ENCODE peak calls at places on chromosomes 12 and 14, in seven cellular contexts. One of them, this sample, is unnamed.

GRCh38 chr12:112126916-112127315 is 1.6 kb downstream of the TRAFD1 start:
- DNase-seq in anterior cingulate cortex: no peak
- DNase-seq in HEK293T: no peak
- DNase-seq in activated CD4-positive, alpha-beta T cell treated with anti-CD3 and anti-CD28 coated beads, Interleukin-2, amount 50 U/mL, for 1 hour: no peak
- DNase-seq in A673: no peak
- DNase-seq in HuH-7: no peak
- DNase-seq in GM18507: no peak
- DNase-seq in this sample: peak

GRCh38 chr12:109483346-109483745 is 5.9 kb downstream of the UBE3B start:
- DNase-seq in anterior cingulate cortex: no peak
- DNase-seq in HEK293T: no peak
- DNase-seq in activated CD4-positive, alpha-beta T cell treated with anti-CD3 and anti-CD28 coated beads, Interleukin-2, amount 50 U/mL, for 1 hour: no peak
- DNase-seq in A673: no peak
- DNase-seq in HuH-7: no peak
- DNase-seq in GM18507: no peak
- DNase-seq in this sample: no peak

GRCh38 chr14:31297701-31298344 is 90.2 kb upstream of the HECTD1 start:
- DNase-seq in anterior cingulate cortex: no peak
- DNase-seq in HEK293T: no peak
- DNase-seq in activated CD4-positive, alpha-beta T cell treated with anti-CD3 and anti-CD28 coated beads, Interleukin-2, amount 50 U/mL, for 1 hour: no peak
- DNase-seq in A673: no peak
- DNase-seq in HuH-7: no peak
- DNase-seq in GM18507: no peak
- DNase-seq in this sample: peak

GRCh38 chr12:107545737-107546363 is 139.7 kb upstream of the PWP1 start:
- DNase-seq in anterior cingulate cortex: no peak
- DNase-seq in HEK293T: no peak
- DNase-seq in activated CD4-positive, alpha-beta T cell treated with anti-CD3 and anti-CD28 coated beads, Interleukin-2, amount 50 U/mL, for 1 hour: no peak
- DNase-seq in A673: no peak
- DNase-seq in HuH-7: no peak
- DNase-seq in GM18507: no peak
- DNase-seq in this sample: peak

GRCh38 chr14:94685166-94685581 is 73.0 kb downstream of the SERPINA3 start:
- DNase-seq in anterior cingulate cortex: no peak
- DNase-seq in HEK293T: no peak
- DNase-seq in activated CD4-positive, alpha-beta T cell treated with anti-CD3 and anti-CD28 coated beads, Interleukin-2, amount 50 U/mL, for 1 hour: no peak
- DNase-seq in A673: no peak
- DNase-seq in HuH-7: peak
- DNase-seq in GM18507: no peak
- DNase-seq in this sample: no peak

GRCh38 chr12:132634411-132634990 is 15.9 kb downstream of the P2RX2 start:
- DNase-seq in anterior cingulate cortex: no peak
- DNase-seq in HEK293T: no peak
- DNase-seq in activated CD4-positive, alpha-beta T cell treated with anti-CD3 and anti-CD28 coated beads, Interleukin-2, amount 50 U/mL, for 1 hour: no peak
- DNase-seq in A673: no peak
- DNase-seq in HuH-7: no peak
- DNase-seq in GM18507: no peak
- DNase-seq in this sample: no peak

GRCh38 chr12:53179694-53180269 is 740 bp upstream of the ZNF740 start:
- DNase-seq in anterior cingulate cortex: no peak
- DNase-seq in HEK293T: peak
- DNase-seq in activated CD4-positive, alpha-beta T cell treated with anti-CD3 and anti-CD28 coated beads, Interleukin-2, amount 50 U/mL, for 1 hour: no peak
- DNase-seq in A673: no peak
- DNase-seq in HuH-7: no peak
- DNase-seq in GM18507: no peak
- DNase-seq in this sample: no peak

GRCh38 chr14:45072121-45072520 is 11.8 kb upstream of the PRPF39 start:
- DNase-seq in anterior cingulate cortex: no peak
- DNase-seq in HEK293T: no peak
- DNase-seq in activated CD4-positive, alpha-beta T cell treated with anti-CD3 and anti-CD28 coated beads, Interleukin-2, amount 50 U/mL, for 1 hour: no peak
- DNase-seq in A673: no peak
- DNase-seq in HuH-7: no peak
- DNase-seq in GM18507: no peak
- DNase-seq in this sample: no peak

GRCh38 chr14:22403286-22403685 is 185.7 kb downstream of the DAD1 start:
- DNase-seq in anterior cingulate cortex: no peak
- DNase-seq in HEK293T: no peak
- DNase-seq in activated CD4-positive, alpha-beta T cell treated with anti-CD3 and anti-CD28 coated beads, Interleukin-2, amount 50 U/mL, for 1 hour: no peak
- DNase-seq in A673: no peak
- DNase-seq in HuH-7: no peak
- DNase-seq in GM18507: no peak
- DNase-seq in this sample: no peak

GRCh38 chr12:110109037-110109836 is 14.9 kb upstream of the IFT81 start:
- DNase-seq in anterior cingulate cortex: no peak
- DNase-seq in HEK293T: no peak
- DNase-seq in activated CD4-positive, alpha-beta T cell treated with anti-CD3 and anti-CD28 coated beads, Interleukin-2, amount 50 U/mL, for 1 hour: no peak
- DNase-seq in A673: no peak
- DNase-seq in HuH-7: no peak
- DNase-seq in GM18507: no peak
- DNase-seq in this sample: peak

GRCh38 chr14:102464006-102464405 is 45.6 kb downstream of the ANKRD9 start:
- DNase-seq in anterior cingulate cortex: no peak
- DNase-seq in HEK293T: no peak
- DNase-seq in activated CD4-positive, alpha-beta T cell treated with anti-CD3 and anti-CD28 coated beads, Interleukin-2, amount 50 U/mL, for 1 hour: no peak
- DNase-seq in A673: no peak
- DNase-seq in HuH-7: no peak
- DNase-seq in GM18507: no peak
- DNase-seq in this sample: no peak

GRCh38 chr12:69910739-69911138 is 85.7 kb downstream of the MYRFL start:
- DNase-seq in anterior cingulate cortex: no peak
- DNase-seq in HEK293T: no peak
- DNase-seq in activated CD4-positive, alpha-beta T cell treated with anti-CD3 and anti-CD28 coated beads, Interleukin-2, amount 50 U/mL, for 1 hour: no peak
- DNase-seq in A673: peak
- DNase-seq in HuH-7: no peak
- DNase-seq in GM18507: no peak
- DNase-seq in this sample: no peak

GRCh38 chr12:1197264-1198018 is 206.4 kb downstream of the ERC1 start:
- DNase-seq in anterior cingulate cortex: no peak
- DNase-seq in HEK293T: no peak
- DNase-seq in activated CD4-positive, alpha-beta T cell treated with anti-CD3 and anti-CD28 coated beads, Interleukin-2, amount 50 U/mL, for 1 hour: no peak
- DNase-seq in A673: no peak
- DNase-seq in HuH-7: no peak
- DNase-seq in GM18507: no peak
- DNase-seq in this sample: peak